ENCODE peak calls at places on chromosomes 5 and 9, in nine cellular contexts. C, X, S, F, L, Z, P, N and M are unnamed samples.

GRCh38 chr5:55387865-55388264 is 80.1 kb downstream of the MTREX start:
- DNase-seq in C (no peak), X (no peak), N (no peak), S (no peak), L (peak), F (no peak), Z (no peak), P (no peak), M (no peak)

GRCh38 chr9:83432104-83432627 is 106.0 kb downstream of the FRMD3 start:
- DNase-seq in X (peak), F (peak), S (no peak), P (peak), C (no peak), N (peak), L (peak), Z (no peak), M (peak)

GRCh38 chr5:84091400-84091799 is 293.3 kb downstream of the EDIL3 start:
- DNase-seq in N (no peak), P (no peak), F (no peak), X (no peak), L (peak), S (no peak), C (no peak), Z (no peak), M (no peak)

GRCh38 chr9:4371108-4371507 is 71.2 kb upstream of the GLIS3 start:
- DNase-seq in L (no peak), S (no peak), P (no peak), X (peak), C (no peak), N (no peak), Z (no peak), F (no peak), M (no peak)

GRCh38 chr5:112737472-112738179 is at the start of gene APC:
- DNase-seq in X (peak), C (no peak), Z (peak), L (peak), S (peak), F (peak), N (peak), P (peak), M (peak)

GRCh38 chr9:136147038-136147889 is 28.6 kb upstream of the TMEM250 start:
- DNase-seq in F (peak), S (no peak), N (no peak), Z (no peak), X (no peak), L (no peak), P (no peak), C (no peak), M (no peak)

GRCh38 chr5:76099286-76099702 is 16.1 kb downstream of the SV2C start:
- DNase-seq in C (no peak), L (no peak), X (no peak), S (peak), F (no peak), N (no peak), Z (no peak), P (no peak), M (no peak)

GRCh38 chr5:171874210-171874609 is 88.6 kb downstream of the SMIM23 start:
- DNase-seq in F (no peak), L (no peak), Z (no peak), P (no peak), S (no peak), N (no peak), C (no peak), X (no peak), M (no peak)

GRCh38 chr9:25678846-25679360 is 659 bp upstream of the TUSC1 start:
- DNase-seq in F (no peak), L (no peak), C (no peak), X (no peak), N (no peak), P (no peak), Z (no peak), S (no peak), M (no peak)

GRCh38 chr5:83721878-83722779 is 1.5 kb upstream of the HAPLN1 start:
- DNase-seq in Z (no peak), P (peak), X (peak), C (peak), S (peak), F (peak), N (peak), L (peak), M (peak)

GRCh38 chr5:132221781-132222648 is 5.6 kb downstream of the P4HA2 start:
- DNase-seq in F (no peak), C (no peak), L (no peak), Z (no peak), P (peak), S (no peak), X (peak), N (peak), M (peak)

GRCh38 chr9:127025042-127025441 is 97.4 kb downstream of the ANGPTL2 start:
- DNase-seq in X (no peak), P (no peak), Z (no peak), L (no peak), N (no peak), S (no peak), F (no peak), C (no peak), M (no peak)